ENCODE peak calls at places on chromosomes 7 and 10, in six cellular contexts. B is psoas muscle; G is HCT116; Z is lower lobe of right lung; K is IMR-90; L is CD4-positive, alpha-beta T cell. R is an unnamed sample.

GRCh38 chr7:106196460-106197021 is 84.4 kb upstream of the SYPL1 start:
- DNase-seq in B (no peak), G (no peak), Z (no peak), K (no peak), L (no peak), R (no peak)

GRCh38 chr7:137585591-137585990 is 242.1 kb upstream of the PTN start:
- DNase-seq in B (no peak), G (no peak), Z (no peak), K (no peak), L (no peak), R (no peak)

GRCh38 chr10:81873932-81874816 is 820 bp upstream of the NRG3 start:
- DNase-seq in B (peak; percentile 56), G (no peak), Z (peak; percentile 83), K (no peak), L (no peak), R (peak; percentile 89)

GRCh38 chr10:99777918-99778716 is 4.3 kb upstream of the ABCC2 start:
- DNase-seq in B (no peak), G (no peak), Z (no peak), K (no peak), L (no peak), R (no peak)

GRCh38 chr7:31123317-31123716 is 71.2 kb downstream of the ADCYAP1R1 start:
- DNase-seq in B (no peak), G (no peak), Z (no peak), K (no peak), L (no peak), R (no peak)

GRCh38 chr7:77537595-77538185 is 595 bp downstream of the PTPN12 start:
- DNase-seq in B (peak; percentile 64), G (no peak), Z (peak; percentile 64), K (no peak), L (no peak), R (peak; percentile 57)

GRCh38 chr7:511476-512145 is 8.0 kb downstream of the PDGFA start:
- DNase-seq in B (peak; percentile 32), G (no peak), Z (peak; percentile 44), K (no peak), L (no peak), R (peak; percentile 67)

GRCh38 chr7:105674200-105675030 is 93.1 kb upstream of the EFCAB10 start:
- DNase-seq in B (no peak), G (no peak), Z (no peak), K (no peak), L (no peak), R (no peak)

GRCh38 chr7:66460921-66461361 is 167.7 kb upstream of the KCTD7 start:
- DNase-seq in B (no peak), G (no peak), Z (no peak), K (no peak), L (no peak), R (no peak)

GRCh38 chr10:101467286-101467770 is 113.4 kb downstream of the BTRC start:
- DNase-seq in B (no peak), G (peak; percentile 76), Z (no peak), K (peak; percentile 78), L (no peak), R (peak; percentile 33)

GRCh38 chr10:30386801-30387588 is 37.9 kb upstream of the MTPAP start:
- DNase-seq in B (no peak), G (no peak), Z (no peak), K (no peak), L (no peak), R (no peak)

GRCh38 chr7:148987751-148988512 is 40.4 kb downstream of the PDIA4 start:
- DNase-seq in B (no peak), G (no peak), Z (no peak), K (peak; percentile 43), L (no peak), R (no peak)

GRCh38 chr10:86779267-86780017 is 23.0 kb downstream of the BMPR1A start:
- DNase-seq in B (no peak), G (no peak), Z (no peak), K (peak; percentile 67), L (no peak), R (no peak)

GRCh38 chr10:90915141-90916075 is 5.5 kb downstream of the ANKRD1 start:
- DNase-seq in B (no peak), G (no peak), Z (no peak), K (no peak), L (no peak), R (no peak)

GRCh38 chr7:82375713-82376112 is 67.9 kb downstream of the CACNA2D1 start:
- DNase-seq in B (no peak), G (no peak), Z (no peak), K (no peak), L (no peak), R (no peak)

GRCh38 chr7:101677421-101678137 is 48.5 kb upstream of the MYL10 start:
- DNase-seq in B (no peak), G (no peak), Z (no peak), K (peak; percentile 37), L (no peak), R (no peak)

GRCh38 chr10:110576220-110576619 is 8.7 kb downstream of the SMC3 start:
- DNase-seq in B (no peak), G (no peak), Z (no peak), K (peak; percentile 85), L (no peak), R (no peak)

GRCh38 chr7:91570600-91570999 is 306.4 kb downstream of the FZD1 start:
- DNase-seq in B (no peak), G (no peak), Z (no peak), K (no peak), L (no peak), R (no peak)

GRCh38 chr7:56046728-56047445 is 4.4 kb downstream of the PSPH start:
- DNase-seq in B (no peak), G (no peak), Z (no peak), K (peak; percentile 88), L (no peak), R (peak; percentile 62)

DNA sequence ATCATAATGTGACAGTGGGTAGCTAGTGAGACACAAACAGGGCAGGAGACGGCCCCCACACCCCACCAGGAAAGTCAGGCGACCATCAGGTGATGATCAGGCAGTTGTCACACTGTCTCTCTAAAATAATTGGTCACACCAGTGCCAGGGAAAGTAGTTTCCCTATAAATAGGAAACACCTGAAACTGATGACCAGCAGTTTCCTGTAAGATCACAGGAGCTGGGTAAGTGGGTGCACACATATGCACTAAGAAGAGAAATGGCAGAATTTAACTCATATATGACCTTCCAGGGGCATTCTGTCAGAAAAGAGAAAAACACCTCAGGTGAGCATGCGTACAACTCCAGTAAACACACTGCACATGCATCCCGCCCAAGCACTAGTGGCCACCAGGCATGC is 620.5 kb upstream of the GHITM start:
- DNase-seq in B (no peak), G (no peak), Z (no peak), K (no peak), L (no peak), R (no peak)
- H3K27ac ChIP-seq in B (no peak overlapping the region), G (no peak overlapping the region), Z (no peak overlapping the region), K (no peak overlapping the region), L (no peak overlapping the region), R (no peak overlapping the region)

GRCh38 chr7:94998951-94999350 is 91.6 kb downstream of the PPP1R9A start:
- DNase-seq in B (no peak), G (no peak), Z (no peak), K (no peak), L (no peak), R (no peak)
- TF ChIP-seq CTCF in B (no peak), G (no peak), Z (no peak), K (no peak), L (no peak), R (no peak)

GRCh38 chr10:6401066-6401465 is 179.0 kb downstream of the PRKCQ start:
- DNase-seq in B (no peak), G (no peak), Z (no peak), K (no peak), L (no peak), R (no peak)
- H3K27ac ChIP-seq in B (peak overlapping the region; percentile 75), G (peak overlapping the region; percentile 0), Z (no peak overlapping the region), K (peak overlapping the region; percentile 42), L (no peak overlapping the region), R (no peak overlapping the region)

GRCh38 chr7:95723583-95724180 is 48.7 kb upstream of the DYNC1I1 start:
- DNase-seq in B (no peak), G (peak; percentile 51), Z (no peak), K (peak; percentile 13), L (no peak), R (peak; percentile 32)
- TF ChIP-seq CTCF in B (peak; percentile 38), G (peak; percentile 48), Z (peak; percentile 26), K (peak; percentile 36), L (no peak), R (no peak)

DNA sequence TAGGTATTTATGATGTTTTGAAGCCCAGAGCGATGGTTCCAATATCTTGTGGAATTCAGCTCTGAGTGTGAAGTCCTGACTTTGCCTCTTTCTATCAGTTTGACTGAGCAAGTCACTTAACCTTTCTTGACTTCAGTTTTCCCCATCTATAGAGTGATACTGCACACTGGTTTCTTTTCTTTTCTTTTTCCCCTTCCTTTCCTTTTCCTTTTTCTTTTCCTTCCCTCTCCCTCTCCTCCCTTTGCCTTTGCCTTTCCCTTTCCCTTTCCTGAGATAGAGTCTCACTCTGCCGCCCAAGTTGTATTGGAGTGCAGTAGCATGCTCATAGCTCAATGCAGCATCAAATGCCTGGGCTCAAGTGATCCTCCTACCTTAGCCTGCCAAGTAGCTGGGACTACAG is 20.6 kb downstream of the SGPL1 start:
- DNase-seq in B (no peak), G (no peak), Z (no peak), K (no peak), L (no peak), R (no peak)
- H3K27ac ChIP-seq in B (no peak overlapping the region), G (no peak overlapping the region), Z (no peak overlapping the region), K (no peak overlapping the region), L (no peak overlapping the region), R (no peak overlapping the region)

GRCh38 chr10:124450783-124451057 is 885 bp upstream of the NKX1-2 start:
- DNase-seq in B (no peak), G (no peak), Z (no peak), K (no peak), L (no peak), R (no peak)

GRCh38 chr10:124448696-124449169 is 1.1 kb downstream of the NKX1-2 start:
- DNase-seq in B (no peak), G (no peak), Z (no peak), K (no peak), L (no peak), R (no peak)

GRCh38 chr10:124450010-124450782 is at the start of gene NKX1-2:
- DNase-seq in B (no peak), G (peak; percentile 18), Z (no peak), K (no peak), L (no peak), R (no peak)

GRCh38 chr10:124447741-124448466 is 1.9 kb downstream of the NKX1-2 start:
- DNase-seq in B (no peak), G (no peak), Z (no peak), K (no peak), L (no peak), R (peak; percentile 72)

GRCh38 chr10:124449170-124450009 is 445 bp downstream of the NKX1-2 start:
- DNase-seq in B (no peak), G (no peak), Z (no peak), K (no peak), L (no peak), R (no peak)
- TF ChIP-seq CTCF in B (no peak), G (no peak), Z (no peak), K (no peak), L (no peak), R (no peak)